ENCODE peak calls at places on chromosome 13, in ten cellular contexts. One of them, this sample, is unnamed.

GRCh38 chr13:39952244-39953233 is 297.1 kb downstream of the COG6 start:
- DNase-seq in activated T-helper 1 cell treated with anti-CD3 and anti-CD28 coated beads, Interleukin-12 subunit alpha, Interleukin-12 subunit beta, Interleukin-2, Interleukin-4 antibody, amounts not matched to agents 30 ng/mL and 10 ng/mL and 1 ng/mL, durations not matched to agents 14 hours and 24 hours and 36 hours: no peak
- DNase-seq in dorsolateral prefrontal cortex: no peak
- DNase-seq in activated CD4-positive, alpha-beta T cell treated with anti-CD3 and anti-CD28 coated beads for 24 hours: no peak
- DNase-seq in GM12865: peak; percentile 30
- DNase-seq in activated naive CD8-positive, alpha-beta T cell treated with anti-CD3 and anti-CD28 coated beads, Interleukin-2, amount 50 U/mL, for 24 hours: no peak
- DNase-seq in COR-L47: no peak
- DNase-seq in stimulated activated CD4-positive, alpha-beta T cell treated with anti-CD3 and anti-CD28 coated beads, Interleukin-1b, Interleukin-23, amount 100 ng/mL, for 24 hours: no peak
- DNase-seq in LNCaP clone FGC: no peak
- DNase-seq in K562: no peak
- DNase-seq in this sample: no peak

GRCh38 chr13:77016888-77017623 is 9.9 kb downstream of the FBXL3 start:
- DNase-seq in stimulated activated CD4-positive, alpha-beta T cell treated with anti-CD3 and anti-CD28 coated beads, Interleukin-1b, Interleukin-23, amount 100 ng/mL, for 24 hours: no peak
- DNase-seq in activated T-helper 1 cell treated with anti-CD3 and anti-CD28 coated beads, Interleukin-12 subunit alpha, Interleukin-12 subunit beta, Interleukin-2, Interleukin-4 antibody, amounts not matched to agents 30 ng/mL and 10 ng/mL and 1 ng/mL, durations not matched to agents 14 hours and 24 hours and 36 hours: no peak
- DNase-seq in GM12865: no peak
- DNase-seq in LNCaP clone FGC: no peak
- DNase-seq in dorsolateral prefrontal cortex: no peak
- DNase-seq in activated naive CD8-positive, alpha-beta T cell treated with anti-CD3 and anti-CD28 coated beads, Interleukin-2, amount 50 U/mL, for 24 hours: no peak
- DNase-seq in COR-L47: no peak
- DNase-seq in activated CD4-positive, alpha-beta T cell treated with anti-CD3 and anti-CD28 coated beads for 24 hours: no peak
- DNase-seq in K562: no peak
- DNase-seq in this sample: no peak

GRCh38 chr13:66513728-66514127 is 716.4 kb downstream of the PCDH9 start:
- DNase-seq in dorsolateral prefrontal cortex: no peak
- DNase-seq in K562: no peak
- DNase-seq in activated T-helper 1 cell treated with anti-CD3 and anti-CD28 coated beads, Interleukin-12 subunit alpha, Interleukin-12 subunit beta, Interleukin-2, Interleukin-4 antibody, amounts not matched to agents 30 ng/mL and 10 ng/mL and 1 ng/mL, durations not matched to agents 14 hours and 24 hours and 36 hours: no peak
- DNase-seq in activated CD4-positive, alpha-beta T cell treated with anti-CD3 and anti-CD28 coated beads for 24 hours: no peak
- DNase-seq in stimulated activated CD4-positive, alpha-beta T cell treated with anti-CD3 and anti-CD28 coated beads, Interleukin-1b, Interleukin-23, amount 100 ng/mL, for 24 hours: no peak
- DNase-seq in LNCaP clone FGC: no peak
- DNase-seq in COR-L47: no peak
- DNase-seq in activated naive CD8-positive, alpha-beta T cell treated with anti-CD3 and anti-CD28 coated beads, Interleukin-2, amount 50 U/mL, for 24 hours: no peak
- DNase-seq in GM12865: no peak
- DNase-seq in this sample: peak; percentile 76

GRCh38 chr13:113106053-113106452 is 462 bp downstream of the F7 start:
- DNase-seq in activated T-helper 1 cell treated with anti-CD3 and anti-CD28 coated beads, Interleukin-12 subunit alpha, Interleukin-12 subunit beta, Interleukin-2, Interleukin-4 antibody, amounts not matched to agents 30 ng/mL and 10 ng/mL and 1 ng/mL, durations not matched to agents 14 hours and 24 hours and 36 hours: no peak
- DNase-seq in stimulated activated CD4-positive, alpha-beta T cell treated with anti-CD3 and anti-CD28 coated beads, Interleukin-1b, Interleukin-23, amount 100 ng/mL, for 24 hours: no peak
- DNase-seq in activated naive CD8-positive, alpha-beta T cell treated with anti-CD3 and anti-CD28 coated beads, Interleukin-2, amount 50 U/mL, for 24 hours: no peak
- DNase-seq in COR-L47: no peak
- DNase-seq in GM12865: no peak
- DNase-seq in K562: no peak
- DNase-seq in LNCaP clone FGC: no peak
- DNase-seq in dorsolateral prefrontal cortex: no peak
- DNase-seq in activated CD4-positive, alpha-beta T cell treated with anti-CD3 and anti-CD28 coated beads for 24 hours: no peak
- DNase-seq in this sample: no peak

GRCh38 chr13:73254827-73255226 is 196.0 kb downstream of the KLF5 start:
- DNase-seq in dorsolateral prefrontal cortex: no peak
- DNase-seq in GM12865: no peak
- DNase-seq in COR-L47: no peak
- DNase-seq in activated naive CD8-positive, alpha-beta T cell treated with anti-CD3 and anti-CD28 coated beads, Interleukin-2, amount 50 U/mL, for 24 hours: no peak
- DNase-seq in activated CD4-positive, alpha-beta T cell treated with anti-CD3 and anti-CD28 coated beads for 24 hours: no peak
- DNase-seq in activated T-helper 1 cell treated with anti-CD3 and anti-CD28 coated beads, Interleukin-12 subunit alpha, Interleukin-12 subunit beta, Interleukin-2, Interleukin-4 antibody, amounts not matched to agents 30 ng/mL and 10 ng/mL and 1 ng/mL, durations not matched to agents 14 hours and 24 hours and 36 hours: no peak
- DNase-seq in stimulated activated CD4-positive, alpha-beta T cell treated with anti-CD3 and anti-CD28 coated beads, Interleukin-1b, Interleukin-23, amount 100 ng/mL, for 24 hours: no peak
- DNase-seq in LNCaP clone FGC: no peak
- DNase-seq in K562: no peak
- DNase-seq in this sample: no peak

GRCh38 chr13:112901951-112902651 is 66.9 kb upstream of the MCF2L start:
- DNase-seq in GM12865: no peak
- DNase-seq in LNCaP clone FGC: no peak
- DNase-seq in activated T-helper 1 cell treated with anti-CD3 and anti-CD28 coated beads, Interleukin-12 subunit alpha, Interleukin-12 subunit beta, Interleukin-2, Interleukin-4 antibody, amounts not matched to agents 30 ng/mL and 10 ng/mL and 1 ng/mL, durations not matched to agents 14 hours and 24 hours and 36 hours: no peak
- DNase-seq in dorsolateral prefrontal cortex: no peak
- DNase-seq in stimulated activated CD4-positive, alpha-beta T cell treated with anti-CD3 and anti-CD28 coated beads, Interleukin-1b, Interleukin-23, amount 100 ng/mL, for 24 hours: no peak
- DNase-seq in activated CD4-positive, alpha-beta T cell treated with anti-CD3 and anti-CD28 coated beads for 24 hours: no peak
- DNase-seq in K562: no peak
- DNase-seq in COR-L47: no peak
- DNase-seq in activated naive CD8-positive, alpha-beta T cell treated with anti-CD3 and anti-CD28 coated beads, Interleukin-2, amount 50 U/mL, for 24 hours: no peak
- DNase-seq in this sample: no peak

GRCh38 chr13:97749174-97749573 is 204.3 kb upstream of the IPO5 start:
- DNase-seq in GM12865: peak; percentile 19
- DNase-seq in K562: peak; percentile 11
- DNase-seq in activated naive CD8-positive, alpha-beta T cell treated with anti-CD3 and anti-CD28 coated beads, Interleukin-2, amount 50 U/mL, for 24 hours: no peak
- DNase-seq in activated T-helper 1 cell treated with anti-CD3 and anti-CD28 coated beads, Interleukin-12 subunit alpha, Interleukin-12 subunit beta, Interleukin-2, Interleukin-4 antibody, amounts not matched to agents 30 ng/mL and 10 ng/mL and 1 ng/mL, durations not matched to agents 14 hours and 24 hours and 36 hours: no peak
- DNase-seq in LNCaP clone FGC: no peak
- DNase-seq in stimulated activated CD4-positive, alpha-beta T cell treated with anti-CD3 and anti-CD28 coated beads, Interleukin-1b, Interleukin-23, amount 100 ng/mL, for 24 hours: no peak
- DNase-seq in dorsolateral prefrontal cortex: no peak
- DNase-seq in activated CD4-positive, alpha-beta T cell treated with anti-CD3 and anti-CD28 coated beads for 24 hours: no peak
- DNase-seq in COR-L47: no peak
- DNase-seq in this sample: no peak

GRCh38 chr13:110676511-110677204 is 29.3 kb downstream of the CARS2 start:
- DNase-seq in stimulated activated CD4-positive, alpha-beta T cell treated with anti-CD3 and anti-CD28 coated beads, Interleukin-1b, Interleukin-23, amount 100 ng/mL, for 24 hours: no peak
- DNase-seq in activated T-helper 1 cell treated with anti-CD3 and anti-CD28 coated beads, Interleukin-12 subunit alpha, Interleukin-12 subunit beta, Interleukin-2, Interleukin-4 antibody, amounts not matched to agents 30 ng/mL and 10 ng/mL and 1 ng/mL, durations not matched to agents 14 hours and 24 hours and 36 hours: no peak
- DNase-seq in COR-L47: no peak
- DNase-seq in dorsolateral prefrontal cortex: no peak
- DNase-seq in K562: no peak
- DNase-seq in activated naive CD8-positive, alpha-beta T cell treated with anti-CD3 and anti-CD28 coated beads, Interleukin-2, amount 50 U/mL, for 24 hours: peak; percentile 35
- DNase-seq in LNCaP clone FGC: no peak
- DNase-seq in GM12865: peak; percentile 73
- DNase-seq in activated CD4-positive, alpha-beta T cell treated with anti-CD3 and anti-CD28 coated beads for 24 hours: peak; percentile 6
- DNase-seq in this sample: peak; percentile 19

This sample was measured in MM.1S.